ENCODE peak calls at places on chromosome 5, in nine cellular contexts. K is RCC 7860; R is anterior cingulate cortex; O is naive B cell; N is mesothelial cell of epicardium; Z is natural killer cell; P is activated CD4-positive, alpha-beta T cell treated with anti-CD3 and anti-CD28 coated beads, Interleukin-2, amount 10 ng/mL, durations not matched to agents 7 days and 5 days; D is HuH-7; T is HFFc6. E is an unnamed sample.

GRCh38 chr5:10958728-10959127 is 197.7 kb upstream of the DAP start:
- DNase-seq in R (no peak), T (no peak), P (no peak), K (no peak), Z (no peak), N (no peak), O (no peak), D (no peak), E (no peak)

GRCh38 chr5:135031146-135031812 is 2.7 kb downstream of the PITX1 start:
- DNase-seq in Z (no peak), P (no peak), N (peak), K (no peak), O (no peak), R (no peak), D (no peak), T (no peak), E (no peak)

GRCh38 chr5:73418244-73418691 is 30.3 kb downstream of the FOXD1 start:
- DNase-seq in N (no peak), P (no peak), D (no peak), Z (no peak), K (no peak), T (no peak), O (no peak), R (no peak), E (no peak)

GRCh38 chr5:93621340-93621872 is 38.4 kb downstream of the NR2F1 start:
- DNase-seq in T (no peak), P (no peak), K (peak), D (peak), O (no peak), R (peak), Z (peak), N (peak), E (no peak)

GRCh38 chr5:122463221-122463620 is 151.2 kb downstream of the SNCAIP start:
- DNase-seq in Z (no peak), P (no peak), R (no peak), D (no peak), N (no peak), O (no peak), K (no peak), T (no peak), E (no peak)

GRCh38 chr5:91301459-91301858 is 81.7 kb downstream of the ARRDC3 start:
- DNase-seq in T (peak), N (no peak), Z (no peak), R (no peak), O (no peak), K (no peak), D (no peak), P (no peak), E (no peak)

GRCh38 chr5:172834570-172835245 is 657 bp downstream of the ERGIC1 start:
- DNase-seq in D (peak), P (no peak), K (no peak), O (no peak), T (peak), R (peak), N (peak), Z (no peak), E (no peak)

GRCh38 chr5:115402822-115403577 is 106.5 kb upstream of the CCDC112 start:
- DNase-seq in O (no peak), R (no peak), N (no peak), K (no peak), Z (no peak), T (peak), D (no peak), P (no peak), E (no peak)

GRCh38 chr5:147892696-147893296 is 13.5 kb downstream of the C5orf46 start:
- DNase-seq in K (no peak), T (no peak), O (no peak), R (no peak), N (no peak), D (no peak), Z (no peak), P (no peak), E (no peak)

GRCh38 chr5:98880151-98880550 is 48.7 kb downstream of the CHD1 start:
- DNase-seq in D (peak), P (no peak), R (no peak), Z (no peak), N (no peak), O (no peak), K (peak), T (no peak), E (no peak)

E was measured in glomerular endothelial cell.